ENCODE peak calls at places on chromosomes 4 and X, in five cellular contexts. L is GM12878, R is H1, Y is HepG2, T is SK-N-SH. P is an unnamed sample.

GRCh38 chr4:94819371-94819770 is 61.6 kb downstream of the BMPR1B start:
- DNase-seq in R (no peak), L (no peak), Y (no peak), T (no peak), P (no peak)

GRCh38 chrX:19552793-19553192 is 37.5 kb upstream of the MAP3K15 start:
- DNase-seq in R (no peak), L (no peak), T (no peak), Y (no peak), P (no peak)

GRCh38 chrX:15686818-15687685 is 22.4 kb upstream of the CLTRN start:
- DNase-seq in L (peak), R (no peak), Y (peak), T (peak), P (peak)

GRCh38 chr4:120630432-120630831 is 292.1 kb downstream of the PRDM5 start:
- DNase-seq in R (no peak), T (no peak), L (no peak), Y (no peak), P (no peak)

GRCh38 chr4:113434247-113434587 is 327.3 kb downstream of the CAMK2D start:
- DNase-seq in Y (peak), L (no peak), R (no peak), T (no peak), P (no peak)

GRCh38 chr4:47705326-47705981 is 132.4 kb downstream of the CORIN start:
- DNase-seq in Y (peak), L (no peak), R (no peak), T (peak), P (peak)

GRCh38 chrX:51487960-51488267 is 8.5 kb downstream of the NUDT11 start:
- DNase-seq in Y (no peak), L (no peak), R (no peak), T (no peak), P (no peak)

GRCh38 chrX:30822068-30822671 is 66.9 kb downstream of the TAB3 start:
- DNase-seq in T (no peak), Y (peak), R (no peak), L (peak), P (peak)

GRCh38 chr4:91280551-91281290 is 1023.0 kb upstream of the GRID2 start:
- DNase-seq in L (no peak), Y (no peak), T (no peak), R (no peak), P (no peak)

GRCh38 chrX:1612641-1613286 is 2.1 kb upstream of the ASMT start:
- DNase-seq in L (no peak), T (no peak), R (no peak), Y (no peak), P (no peak)

GRCh38 chr4:166481014-166481507 is 608.0 kb downstream of the TLL1 start:
- DNase-seq in T (no peak), R (no peak), Y (no peak), L (no peak), P (no peak)

GRCh38 chrX:131704136-131704695 is 160.3 kb downstream of the OR13H1 start:
- DNase-seq in R (no peak), T (peak), Y (no peak), L (peak), P (no peak)

GRCh38 chr4:173485164-173485563 is 44.9 kb downstream of the HAND2 start:
- DNase-seq in L (no peak), Y (no peak), R (no peak), T (no peak), P (no peak)

GRCh38 chrX:634306-634958 is 3.8 kb downstream of the SHOX start:
- DNase-seq in T (no peak), Y (no peak), R (no peak), L (no peak), P (no peak)

GRCh38 chr4:29571322-29571721 is 1148.8 kb upstream of the PCDH7 start:
- DNase-seq in T (no peak), L (no peak), Y (no peak), R (no peak), P (no peak)

GRCh38 chr4:25879587-25879986 is 16.8 kb upstream of the SEL1L3 start:
- DNase-seq in T (no peak), L (no peak), R (no peak), Y (no peak), P (no peak)

GRCh38 chrX:11754958-11755645 is 2.9 kb upstream of the MSL3 start:
- DNase-seq in Y (no peak), T (no peak), L (no peak), R (no peak), P (no peak)

GRCh38 chr4:141486375-141486997 is 149.9 kb upstream of the IL15 start:
- DNase-seq in R (no peak), Y (no peak), T (no peak), L (no peak), P (no peak)

GRCh38 chr4:84952004-84952403 is 14.5 kb downstream of the WDFY3 start:
- DNase-seq in Y (peak), L (no peak), R (no peak), T (no peak), P (no peak)

GRCh38 chrX:107823456-107823855 is 2.2 kb upstream of the MID2 start:
- DNase-seq in L (no peak), Y (no peak), T (no peak), R (no peak), P (no peak)

GRCh38 chr4:173168396-173169177 is at the start of gene GALNT7:
- DNase-seq in Y (no peak), T (peak), L (no peak), R (peak), P (peak)

GRCh38 chr4:75513529-75514130 is 573 bp downstream of the RCHY1 start:
- DNase-seq in Y (no peak), T (no peak), L (no peak), R (no peak), P (no peak)

GRCh38 chrX:53239474-53239873 is 14.5 kb upstream of the KDM5C start:
- DNase-seq in Y (peak), R (no peak), L (no peak), T (no peak), P (peak)

GRCh38 chr4:122666527-122667245 is 45.8 kb upstream of the IL21 start:
- DNase-seq in L (no peak), R (no peak), T (no peak), Y (no peak), P (no peak)

GRCh38 chr4:86910820-86911684 is 18.8 kb upstream of the C4orf36 start:
- DNase-seq in R (no peak), L (no peak), Y (no peak), T (no peak), P (no peak)

DNA sequence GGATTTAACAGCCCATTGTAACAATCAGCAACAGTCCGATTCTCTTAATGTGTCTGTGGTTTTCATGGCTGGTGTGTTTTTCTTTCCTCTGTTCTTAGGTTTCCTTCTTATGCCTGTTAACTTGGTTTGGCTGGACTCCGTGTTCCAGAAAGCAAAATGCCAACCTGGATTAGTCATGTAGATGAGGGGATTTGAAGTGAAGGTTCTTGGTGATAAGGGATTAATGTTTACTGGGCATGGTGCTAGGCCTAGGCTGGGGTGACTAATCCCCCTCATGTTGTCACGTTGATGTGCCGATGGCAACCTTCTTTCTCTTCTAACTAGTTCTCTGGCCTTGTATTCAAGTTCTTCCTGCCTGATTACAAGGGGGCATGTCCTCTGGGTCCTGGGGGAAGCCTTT is 85.9 kb downstream of the REPS2 start:
- DNase-seq in L (no peak), R (no peak), Y (no peak), T (no peak), P (no peak)
- H3K4me2 ChIP-seq in L (no peak), R (no peak), Y (no peak), T (no peak), P (no peak)

GRCh38 chrX:54920610-54921426 is at the start of gene TRO:
- DNase-seq in Y (no peak), R (no peak), T (peak), L (no peak), P (no peak)
- TF ChIP-seq TAF1 in Y (no peak), R (peak), T (no peak), L (no peak), P (no peak)

GRCh38 chr4:40842318-40842717 is 92.6 kb downstream of the NSUN7 start:
- DNase-seq in T (no peak), R (no peak), L (no peak), Y (no peak), P (no peak)

GRCh38 chr4:40838742-40839141 is 89.0 kb downstream of the NSUN7 start:
- DNase-seq in T (no peak), L (no peak), R (no peak), Y (no peak), P (no peak)

GRCh38 chr4:40842725-40843401 is 93.1 kb downstream of the NSUN7 start:
- DNase-seq in Y (peak), R (no peak), T (no peak), L (no peak), P (no peak)

GRCh38 chr4:40840255-40840984 is 90.7 kb downstream of the NSUN7 start:
- DNase-seq in L (peak), Y (no peak), R (no peak), T (no peak), P (no peak)

DNA sequence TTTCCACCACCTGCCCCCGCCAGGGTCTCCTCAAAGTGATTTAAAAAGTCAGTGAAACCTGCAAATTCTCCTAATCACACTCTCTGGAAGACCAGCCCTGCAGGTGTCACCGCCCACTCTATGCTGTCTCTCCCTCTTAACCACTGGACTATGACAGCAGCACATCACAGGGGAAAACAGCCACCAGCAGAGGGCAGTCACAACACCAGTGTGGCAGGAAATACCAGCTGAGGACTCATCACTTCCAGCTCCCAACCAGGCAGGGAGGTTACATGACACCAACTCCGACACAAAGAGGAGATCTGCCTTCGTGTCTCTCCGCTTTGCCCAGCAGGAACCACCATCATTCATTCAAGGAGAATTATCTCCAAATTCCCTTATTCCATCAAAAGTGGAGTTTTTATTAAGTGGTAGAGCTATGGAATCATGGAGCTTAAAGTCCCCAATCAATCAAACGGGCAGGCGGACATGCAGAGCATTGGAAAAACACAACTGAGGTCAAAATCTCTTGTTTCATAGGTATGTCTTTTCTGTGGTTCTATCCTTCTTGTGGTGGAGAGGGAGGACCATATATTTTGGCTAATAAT is 91.3 kb downstream of the NSUN7 start:
- DNase-seq in Y (peak), R (peak), T (peak), L (peak), P (peak)
- TF ChIP-seq EP300 in Y (no peak), R (peak), T (no peak), L (no peak), P (no peak)

GRCh38 chrX:16828126-16828908 is 41.8 kb downstream of the RBBP7 start:
- DNase-seq in R (no peak), T (no peak), L (no peak), Y (no peak), P (no peak)

GRCh38 chrX:16822723-16823122 is 36.5 kb downstream of the TXLNG start:
- DNase-seq in Y (no peak), T (no peak), R (no peak), L (no peak), P (no peak)

GRCh38 chrX:16827225-16827624 is 41.0 kb downstream of the TXLNG start:
- DNase-seq in R (no peak), Y (no peak), L (no peak), T (no peak), P (no peak)

GRCh38 chrX:16825306-16826035 is 39.2 kb downstream of the TXLNG start:
- DNase-seq in L (no peak), R (no peak), Y (peak), T (peak), P (no peak)

DNA sequence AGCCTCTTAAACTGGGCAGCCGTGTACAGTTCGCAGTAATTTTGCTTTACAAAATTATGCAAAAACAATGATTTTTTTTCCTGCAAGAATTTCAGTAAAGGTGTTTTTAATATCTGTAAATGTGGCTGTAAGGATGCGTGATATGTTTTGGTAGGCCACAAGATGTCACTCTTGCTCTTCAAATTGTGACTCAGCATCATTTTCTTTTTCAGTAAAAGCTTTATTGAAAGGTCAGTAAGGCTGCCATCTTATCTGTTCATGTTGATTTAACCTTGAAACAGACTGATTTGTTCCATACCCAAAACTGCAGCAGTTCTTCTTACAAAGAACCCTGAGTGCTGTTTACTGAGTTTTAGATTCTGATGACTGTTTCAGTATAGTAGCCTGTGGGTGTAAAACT is 39.9 kb downstream of the TXLNG start:
- DNase-seq in T (peak), R (no peak), Y (peak), L (no peak), P (peak)
- H3K4me2 ChIP-seq in T (peak), R (no peak), Y (no peak), L (no peak), P (no peak)